ENCODE peak calls at places on chromosomes 6 and 20, in four cellular contexts. A is H1, R is HepG2, I is K562. G is an unnamed sample.

GRCh38 chr6:140043357-140043756 is 668.9 kb upstream of the CITED2 start:
- DNase-seq in R (no peak), I (no peak), A (no peak), G (peak)

GRCh38 chr6:18260448-18261106 is 3.8 kb downstream of the DEK start:
- DNase-seq in A (no peak), I (no peak), R (peak), G (no peak)

GRCh38 chr6:25288518-25288917 is 9.3 kb downstream of the CARMIL1 start:
- DNase-seq in A (no peak), R (no peak), I (no peak), G (no peak)

GRCh38 chr6:43748765-43749164 is 21.2 kb upstream of the VEGFA start:
- DNase-seq in R (no peak), A (no peak), I (no peak), G (no peak)

GRCh38 chr20:20161611-20162010 is 109.3 kb downstream of the CFAP61 start:
- DNase-seq in A (no peak), I (no peak), R (no peak), G (no peak)

GRCh38 chr20:46128310-46129151 is 10.4 kb downstream of the CD40 start:
- DNase-seq in A (peak), I (peak), R (peak), G (peak)

GRCh38 chr6:150567360-150567759 is 32.3 kb upstream of the PLEKHG1 start:
- DNase-seq in R (peak), I (no peak), A (no peak), G (no peak)

GRCh38 chr6:127954082-127954481 is 53.2 kb upstream of the THEMIS start:
- DNase-seq in I (no peak), R (no peak), A (no peak), G (no peak)

GRCh38 chr6:138971601-138972000 is 16.5 kb downstream of the REPS1 start:
- DNase-seq in R (no peak), A (no peak), I (no peak), G (no peak)

GRCh38 chr6:13613029-13613594 is 2.0 kb upstream of the NOL7 start:
- DNase-seq in A (no peak), I (no peak), R (no peak), G (no peak)

GRCh38 chr6:13617066-13617465 is 1.9 kb downstream of the NOL7 start:
- DNase-seq in A (no peak), R (no peak), I (no peak), G (no peak)

GRCh38 chr6:13614926-13615801 is at the start of gene NOL7:
- DNase-seq in I (peak), A (peak), R (peak), G (peak)

GRCh38 chr6:13614126-13614925 is 809 bp upstream of the NOL7 start:
- DNase-seq in A (no peak), R (peak), I (peak), G (peak)

GRCh38 chr6:13615802-13616140 is 636 bp downstream of the NOL7 start:
- DNase-seq in R (no peak), A (peak), I (peak), G (no peak)
- TF ChIP-seq PHF8 in R (no peak), A (no peak), I (no peak), G (no peak)

GRCh38 chr6:78492351-78493010 is 374.9 kb upstream of the IRAK1BP1 start:
- DNase-seq in R (no peak), A (no peak), I (no peak), G (no peak)
- TF ChIP-seq CHD2 in R (no peak), A (no peak), I (no peak), G (no peak)

GRCh38 chr20:4038676-4039075 is 23.3 kb upstream of the RNF24 start:
- DNase-seq in R (no peak), A (peak), I (no peak), G (no peak)
- TF ChIP-seq PHF8 in R (no peak), A (no peak), I (no peak), G (no peak)

GRCh38 chr6:34065470-34066283 is 80.2 kb downstream of the GRM4 start:
- DNase-seq in I (peak), A (no peak), R (no peak), G (no peak)
- TF ChIP-seq CHD2 in I (no peak), A (no peak), R (no peak), G (no peak)

GRCh38 chr6:118504611-118505010 is 43.5 kb upstream of the PLN start:
- DNase-seq in I (no peak), A (no peak), R (no peak), G (no peak)

GRCh38 chr6:118501816-118502568 is 46.1 kb upstream of the PLN start:
- DNase-seq in A (no peak), I (peak), R (no peak), G (no peak)

GRCh38 chr6:118505656-118506055 is 42.4 kb upstream of the PLN start:
- DNase-seq in R (no peak), A (no peak), I (no peak), G (no peak)

GRCh38 chr6:118500130-118501015 is 47.7 kb upstream of the PLN start:
- DNase-seq in R (no peak), I (no peak), A (no peak), G (no peak)

DNA sequence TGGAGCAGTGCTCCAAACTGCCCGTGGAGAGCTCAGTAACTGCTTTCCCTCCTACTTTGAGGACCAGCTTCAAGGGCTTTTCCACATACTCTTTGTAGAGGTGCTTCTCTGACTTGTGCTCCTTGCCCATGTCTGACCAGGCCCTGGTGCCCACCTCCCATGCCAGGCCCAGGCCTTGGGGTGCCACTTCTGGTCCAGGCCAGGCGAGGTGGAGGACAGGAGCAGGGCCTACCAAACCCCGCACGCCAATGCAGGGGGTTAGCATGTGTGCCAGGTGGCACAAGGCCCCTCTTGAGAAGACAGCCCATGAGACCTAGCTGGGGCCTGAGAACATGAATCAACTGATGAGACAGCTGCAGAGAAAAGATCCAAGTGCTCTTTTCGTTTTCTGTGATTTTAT is 47.0 kb upstream of the PLN start:
- DNase-seq in I (no peak), R (no peak), A (no peak), G (no peak)
- TF ChIP-seq PHF8 in I (no peak), R (no peak), A (no peak), G (no peak)

GRCh38 chr20:10985536-10985935 is 311.7 kb upstream of the JAG1 start:
- DNase-seq in R (no peak), A (no peak), I (no peak), G (peak)

GRCh38 chr20:10986586-10986985 is 312.8 kb upstream of the JAG1 start:
- DNase-seq in I (no peak), R (no peak), A (no peak), G (no peak)

GRCh38 chr20:10984294-10984693 is 310.5 kb upstream of the JAG1 start:
- DNase-seq in A (no peak), R (no peak), I (no peak), G (no peak)

GRCh38 chr20:10984899-10985298 is 311.1 kb upstream of the JAG1 start:
- DNase-seq in I (no peak), A (no peak), R (no peak), G (no peak)

GRCh38 chr20:10982692-10983091 is 308.9 kb upstream of the JAG1 start:
- DNase-seq in A (no peak), I (no peak), R (peak), G (peak)
- TF ChIP-seq CHD2 in A (no peak), I (no peak), R (no peak), G (no peak)

DNA sequence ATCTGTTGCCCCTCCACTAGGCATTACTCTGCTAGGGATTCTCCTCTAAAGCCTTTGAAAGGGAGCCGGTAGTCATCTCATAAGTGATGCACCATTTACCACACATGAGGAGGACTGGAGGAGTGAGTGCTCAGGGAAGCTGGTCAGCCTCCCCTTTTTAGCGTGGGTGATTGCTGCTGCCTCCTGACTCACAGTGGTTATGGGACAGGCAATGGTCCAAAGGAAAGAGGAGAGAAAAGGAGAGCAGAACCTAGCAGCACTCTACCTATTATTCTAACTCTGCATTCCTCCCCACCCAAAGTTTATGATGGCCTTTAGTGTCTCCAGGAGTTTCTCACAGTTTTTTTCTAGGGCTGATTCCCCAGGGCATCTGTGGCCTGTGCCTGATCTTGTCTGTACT is 36.3 kb upstream of the GCLC start:
- DNase-seq in A (no peak), R (no peak), I (no peak), G (no peak)
- TF ChIP-seq PHF8 in A (no peak), R (no peak), I (no peak), G (no peak)

GRCh38 chr6:110589865-110590513 is 113.6 kb upstream of the SLC22A16 start:
- DNase-seq in I (no peak), R (no peak), A (no peak), G (no peak)

GRCh38 chr6:110593637-110594036 is 117.2 kb upstream of the SLC22A16 start:
- DNase-seq in I (no peak), R (peak), A (no peak), G (no peak)

GRCh38 chr6:110587328-110587727 is 110.9 kb upstream of the SLC22A16 start:
- DNase-seq in R (no peak), A (peak), I (no peak), G (no peak)

GRCh38 chr6:110595112-110595511 is 118.7 kb upstream of the SLC22A16 start:
- DNase-seq in R (no peak), I (no peak), A (no peak), G (no peak)

GRCh38 chr6:110590821-110591351 is 114.5 kb upstream of the SLC22A16 start:
- DNase-seq in R (no peak), A (no peak), I (no peak), G (no peak)
- TF ChIP-seq CHD2 in R (no peak), A (no peak), I (no peak), G (no peak)

G was measured in A549.